ENCODE peak calls at places on chromosomes 11 and 22, in six cellular contexts. R is lung; N is ACHN; T is endothelial cell of umbilical vein; O is activated naive CD4-positive, alpha-beta T cell treated with anti-CD3 and anti-CD28 coated beads, Interleukin-2, amount 10 ng/mL, durations not matched to agents 7 days and 5 days; F is stimulated activated CD4-positive, alpha-beta T cell treated with anti-CD3 and anti-CD28 coated beads, Interleukin-12 subunit alpha, Interleukin-12 subunit beta, amount 100 ng/mL, for 4 hours. A is an unnamed sample.

GRCh38 chr22:31627223-31627731 is 34.7 kb downstream of the PISD start:
- DNase-seq in R (no peak), N (no peak), T (peak), O (no peak), F (no peak), A (no peak)

GRCh38 chr11:88849368-88849767 is 216.4 kb downstream of the GRM5 start:
- DNase-seq in R (no peak), N (no peak), T (no peak), O (no peak), F (no peak), A (no peak)

GRCh38 chr11:32374261-32374711 is 61.1 kb downstream of the WT1 start:
- DNase-seq in R (no peak), N (peak), T (peak), O (peak), F (no peak), A (no peak)

GRCh38 chr11:28086569-28086968 is 21.4 kb downstream of the KIF18A start:
- DNase-seq in R (no peak), N (no peak), T (peak), O (no peak), F (no peak), A (no peak)

GRCh38 chr11:1308745-1309497 is 511 bp downstream of the TOLLIP start:
- DNase-seq in R (no peak), N (peak), T (no peak), O (no peak), F (no peak), A (no peak)

GRCh38 chr11:68908273-68908672 is 4.6 kb downstream of the IGHMBP2 start:
- DNase-seq in R (no peak), N (no peak), T (no peak), O (no peak), F (no peak), A (no peak)

GRCh38 chr22:20995329-20996030 is 6.4 kb downstream of the THAP7 start:
- DNase-seq in R (no peak), N (no peak), T (no peak), O (no peak), F (no peak), A (no peak)

GRCh38 chr11:64916040-64916847 is 765 bp downstream of the ATG2A start:
- DNase-seq in R (peak), N (peak), T (peak), O (peak), F (no peak), A (peak)

GRCh38 chr22:32079110-32080089 is 36.3 kb downstream of the SLC5A1 start:
- DNase-seq in R (no peak), N (peak), T (peak), O (no peak), F (no peak), A (peak)

GRCh38 chr11:12430351-12430750 is 53.0 kb downstream of the PARVA start:
- DNase-seq in R (no peak), N (no peak), T (no peak), O (no peak), F (no peak), A (no peak)

GRCh38 chr11:1927151-1928037 is 7.9 kb downstream of the TNNT3 start:
- DNase-seq in R (no peak), N (no peak), T (no peak), O (no peak), F (no peak), A (no peak)

GRCh38 chr22:36246718-36247117 is 6.2 kb upstream of the APOL1 start:
- DNase-seq in R (no peak), N (no peak), T (no peak), O (no peak), F (no peak), A (no peak)